ENCODE peak calls at places on chromosomes 7 and 10, in four cellular contexts. K is HepG2, J is dorsolateral prefrontal cortex, W is AG04450. F is an unnamed sample.

GRCh38 chr10:117240730-117241529 is at the start of gene SLC18A2:
- DNase-seq in K (no peak), J (no peak), W (no peak), F (no peak)

GRCh38 chr10:14839305-14839695 is 1.2 kb downstream of the HSPA14 start:
- DNase-seq in K (no peak), J (no peak), W (no peak), F (no peak)

GRCh38 chr7:108533712-108534111 is 7.8 kb upstream of the PNPLA8 start:
- DNase-seq in K (no peak), J (no peak), W (no peak), F (no peak)

GRCh38 chr10:75137533-75138438 is 26.3 kb downstream of the SAMD8 start:
- DNase-seq in K (no peak), J (no peak), W (peak), F (peak)

GRCh38 chr10:51074238-51075028 is at the start of gene PRKG1:
- DNase-seq in K (peak), J (peak), W (peak), F (peak)

GRCh38 chr10:103781329-103782061 is 73.9 kb downstream of the SH3PXD2A start:
- DNase-seq in K (peak), J (no peak), W (peak), F (peak)

GRCh38 chr7:12809476-12809875 is 122.0 kb downstream of the ARL4A start:
- DNase-seq in K (no peak), J (no peak), W (no peak), F (no peak)

GRCh38 chr7:43535031-43535451 is 47.9 kb upstream of the STK17A start:
- DNase-seq in K (no peak), J (no peak), W (no peak), F (no peak)

GRCh38 chr10:3111626-3112220 is 44.4 kb downstream of the PFKP start:
- DNase-seq in K (no peak), J (no peak), W (no peak), F (no peak)

DNA sequence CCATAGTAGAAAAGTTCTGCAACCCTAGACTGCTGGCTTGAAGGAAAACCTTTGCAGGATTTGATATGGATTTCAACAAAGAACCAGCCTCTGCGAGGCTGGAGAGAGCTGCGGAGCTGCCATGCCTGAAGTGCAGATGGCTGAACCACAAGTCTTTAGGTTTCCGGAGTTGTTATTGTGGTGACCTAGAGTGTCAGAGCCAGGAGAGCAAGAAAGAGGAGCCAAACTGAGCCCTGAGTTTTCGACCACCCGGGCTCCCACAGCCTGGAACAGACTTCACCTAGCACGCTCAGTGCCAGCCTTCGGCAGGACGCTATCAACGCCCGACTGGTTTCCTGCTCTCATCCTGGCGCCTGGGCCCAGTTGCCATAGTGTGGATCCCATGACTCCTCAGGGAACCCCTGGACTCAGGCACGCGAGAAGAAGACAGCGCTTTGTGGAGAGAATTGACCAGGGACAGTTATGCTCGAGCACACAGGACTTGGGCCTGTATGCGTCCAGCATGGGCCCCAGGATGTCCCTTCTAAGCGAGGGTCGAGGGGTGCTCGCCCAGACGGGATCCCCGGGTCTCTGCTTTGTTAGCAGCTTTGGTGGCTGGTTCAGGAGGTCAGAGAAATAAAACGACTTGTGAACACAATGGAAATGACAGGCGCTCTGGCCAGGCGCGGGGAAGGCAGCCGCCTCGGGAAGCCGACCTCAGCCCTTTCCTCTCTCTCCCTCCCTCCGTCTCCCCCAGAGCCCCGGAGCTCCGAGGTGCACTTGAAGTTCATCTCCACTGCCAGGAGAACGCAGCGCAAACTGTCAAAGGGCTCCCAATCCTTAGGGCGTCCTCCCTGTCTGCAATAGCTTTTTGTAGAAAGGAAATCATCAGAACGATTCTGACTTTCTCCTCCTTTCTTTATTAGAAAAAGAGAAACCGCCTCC is 1.8 kb upstream of the GAD2 start:
- DNase-seq in K (no peak), J (no peak), W (no peak), F (no peak)
- H3K4me3 ChIP-seq in K (no peak), J (no peak), W (no peak), F (no peak)

DNA sequence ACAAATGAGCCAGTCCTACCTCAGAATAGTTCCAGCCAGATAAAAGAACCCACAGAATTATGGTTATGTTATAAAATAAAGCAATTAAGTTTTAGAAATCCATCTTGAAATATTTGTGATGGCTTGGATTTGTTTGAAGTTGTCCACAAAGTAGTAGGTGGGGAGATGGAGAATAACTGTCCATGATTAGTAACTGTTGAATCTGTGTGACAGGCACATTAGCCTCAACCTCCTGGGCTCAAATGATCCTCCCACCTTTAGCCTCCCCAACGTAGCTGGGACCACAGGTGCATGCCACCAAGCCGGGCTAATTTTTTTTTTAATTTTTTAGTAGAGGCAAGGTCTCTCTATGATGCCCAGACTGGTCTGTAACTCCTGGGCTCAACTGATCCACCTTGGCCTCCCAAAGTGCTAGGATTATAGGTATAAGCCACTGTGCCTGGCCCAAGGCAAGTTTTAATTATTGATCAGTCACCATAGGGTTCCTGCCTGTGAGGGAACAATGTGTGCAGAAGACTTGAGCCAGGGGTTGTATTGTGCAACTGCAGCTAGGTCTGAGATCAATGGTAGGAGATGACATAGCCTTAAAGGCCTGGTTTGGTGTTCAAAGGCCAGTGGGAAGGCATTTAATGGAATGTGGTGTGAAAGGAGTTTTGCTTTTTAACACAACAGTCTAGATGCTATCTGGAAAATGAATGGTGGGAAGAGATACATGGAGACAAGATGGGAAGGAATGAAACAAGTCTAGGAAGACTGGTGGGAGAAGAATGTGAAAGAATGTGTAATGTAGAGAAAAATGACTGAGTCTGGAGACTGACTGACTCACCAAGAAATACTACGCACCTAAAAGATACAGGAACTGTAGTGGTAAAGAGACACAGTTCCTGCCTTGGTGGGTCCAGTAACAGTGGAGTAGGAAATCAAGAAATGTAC is 9.8 kb downstream of the HNRNPF start:
- DNase-seq in K (peak), J (no peak), W (no peak), F (no peak)
- H3K4me3 ChIP-seq in K (peak), J (no peak), W (no peak), F (no peak)

GRCh38 chr10:79065853-79066252 is 2.9 kb upstream of the ZMIZ1 start:
- DNase-seq in K (no peak), J (no peak), W (no peak), F (no peak)

GRCh38 chr10:79061441-79062315 is 7.1 kb upstream of the ZMIZ1 start:
- DNase-seq in K (no peak), J (no peak), W (no peak), F (no peak)

GRCh38 chr10:79063071-79063491 is 5.7 kb upstream of the ZMIZ1 start:
- DNase-seq in K (no peak), J (no peak), W (no peak), F (no peak)

GRCh38 chr10:79065091-79065551 is 3.6 kb upstream of the ZMIZ1 start:
- DNase-seq in K (no peak), J (no peak), W (no peak), F (no peak)

GRCh38 chr10:79063661-79064490 is 4.9 kb upstream of the ZMIZ1 start:
- DNase-seq in K (no peak), J (no peak), W (no peak), F (no peak)
- H3K4me3 ChIP-seq in K (no peak), J (no peak), W (no peak), F (no peak)

DNA sequence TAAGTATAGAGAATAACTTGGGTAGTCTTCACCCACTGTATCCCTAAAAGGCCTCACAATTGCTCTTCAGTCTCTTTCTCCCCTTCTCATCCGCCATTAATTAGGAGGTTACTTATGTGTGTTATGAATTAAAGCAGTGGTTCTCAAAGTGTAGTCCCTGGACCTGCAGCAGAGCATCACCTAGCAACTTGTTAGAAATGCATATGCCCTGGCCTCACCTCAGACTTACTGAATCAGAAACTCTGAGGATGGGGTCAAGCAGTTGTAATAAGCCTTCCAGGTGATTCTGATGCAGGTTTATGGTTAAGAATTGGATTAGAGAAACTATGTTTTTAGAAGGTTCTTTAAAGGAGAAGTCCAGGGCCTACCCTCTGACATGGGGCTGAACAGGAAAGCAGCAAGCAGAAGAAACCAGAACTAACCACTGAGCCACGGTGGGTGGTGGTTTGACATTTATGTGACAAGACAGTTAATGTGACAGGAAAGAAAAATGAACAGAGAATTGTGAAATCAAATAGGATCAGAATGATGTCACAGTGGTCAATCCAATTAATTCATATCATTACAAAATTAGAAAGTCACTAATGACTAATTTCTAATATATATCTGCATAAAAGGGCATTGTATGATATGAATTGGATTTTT is 37.6 kb downstream of the ENTPD1 start:
- DNase-seq in K (no peak), J (no peak), W (no peak), F (no peak)
- H3K4me3 ChIP-seq in K (no peak), J (no peak), W (no peak), F (no peak)

GRCh38 chr7:116501425-116502167 is 2.1 kb downstream of the CAV2 start:
- DNase-seq in K (no peak), J (no peak), W (no peak), F (no peak)
- H3K4me3 ChIP-seq in K (no peak), J (no peak), W (peak), F (peak)

GRCh38 chr10:28958468-28958867 is 281.1 kb downstream of the BAMBI start:
- DNase-seq in K (no peak), J (no peak), W (no peak), F (no peak)
- H3K4me3 ChIP-seq in K (no peak), J (no peak), W (no peak), F (no peak)

F was measured in AG09309.